ENCODE peak calls at places on chromosomes 16 and 17, in seven cellular contexts. One of them, this sample, is unnamed.

GRCh38 chr16:13920510-13920818 is 510 bp downstream of the ERCC4 start:
- DNase-seq in body of pancreas: no peak
- DNase-seq in MM.1S: no peak
- DNase-seq in uterus: no peak
- DNase-seq in astrocyte of the spinal cord: no peak
- DNase-seq in thoracic aorta: no peak
- DNase-seq in A549: no peak
- DNase-seq in this sample: no peak

GRCh38 chr16:54654429-54654828 is 276.2 kb upstream of the IRX5 start:
- DNase-seq in MM.1S: no peak
- DNase-seq in uterus: no peak
- DNase-seq in A549: no peak
- DNase-seq in thoracic aorta: no peak
- DNase-seq in body of pancreas: no peak
- DNase-seq in astrocyte of the spinal cord: no peak
- DNase-seq in this sample: no peak

GRCh38 chr16:17392127-17392856 is 78.5 kb downstream of the XYLT1 start:
- DNase-seq in uterus: no peak
- DNase-seq in astrocyte of the spinal cord: no peak
- DNase-seq in thoracic aorta: no peak
- DNase-seq in MM.1S: no peak
- DNase-seq in A549: no peak
- DNase-seq in body of pancreas: no peak
- DNase-seq in this sample: no peak

GRCh38 chr16:17768257-17768656 is 297.5 kb upstream of the XYLT1 start:
- DNase-seq in thoracic aorta: no peak
- DNase-seq in astrocyte of the spinal cord: peak
- DNase-seq in MM.1S: no peak
- DNase-seq in uterus: no peak
- DNase-seq in body of pancreas: no peak
- DNase-seq in A549: no peak
- DNase-seq in this sample: peak

GRCh38 chr16:81500833-81501521 is 56.4 kb downstream of the CMIP start:
- DNase-seq in MM.1S: no peak
- DNase-seq in thoracic aorta: no peak
- DNase-seq in A549: no peak
- DNase-seq in astrocyte of the spinal cord: peak
- DNase-seq in body of pancreas: no peak
- DNase-seq in uterus: no peak
- DNase-seq in this sample: peak

GRCh38 chr17:8788998-8789397 is 10.2 kb downstream of the MFSD6L start:
- DNase-seq in A549: no peak
- DNase-seq in uterus: no peak
- DNase-seq in MM.1S: no peak
- DNase-seq in astrocyte of the spinal cord: no peak
- DNase-seq in thoracic aorta: no peak
- DNase-seq in body of pancreas: no peak
- DNase-seq in this sample: peak

GRCh38 chr16:87784812-87785211 is 19.0 kb upstream of the KLHDC4 start:
- DNase-seq in thoracic aorta: no peak
- DNase-seq in body of pancreas: peak
- DNase-seq in uterus: no peak
- DNase-seq in A549: no peak
- DNase-seq in MM.1S: no peak
- DNase-seq in astrocyte of the spinal cord: no peak
- DNase-seq in this sample: no peak

GRCh38 chr17:81002409-81003361 is 11.0 kb downstream of the CHMP6 start:
- DNase-seq in astrocyte of the spinal cord: peak
- DNase-seq in body of pancreas: peak
- DNase-seq in A549: no peak
- DNase-seq in uterus: peak
- DNase-seq in thoracic aorta: no peak
- DNase-seq in MM.1S: no peak
- DNase-seq in this sample: peak

GRCh38 chr16:30124985-30125379 is 2.0 kb upstream of the MAPK3 start:
- DNase-seq in A549: no peak
- DNase-seq in uterus: no peak
- DNase-seq in MM.1S: no peak
- DNase-seq in body of pancreas: no peak
- DNase-seq in astrocyte of the spinal cord: no peak
- DNase-seq in thoracic aorta: no peak
- DNase-seq in this sample: no peak

GRCh38 chr17:2929881-2930533 is 133.4 kb downstream of the OR1D5 start:
- DNase-seq in A549: peak
- DNase-seq in thoracic aorta: no peak
- DNase-seq in astrocyte of the spinal cord: no peak
- DNase-seq in MM.1S: no peak
- DNase-seq in body of pancreas: peak
- DNase-seq in uterus: no peak
- DNase-seq in this sample: peak

GRCh38 chr17:41782142-41782541 is 4.4 kb downstream of the JUP start:
- DNase-seq in A549: no peak
- DNase-seq in astrocyte of the spinal cord: no peak
- DNase-seq in body of pancreas: no peak
- DNase-seq in thoracic aorta: no peak
- DNase-seq in uterus: peak
- DNase-seq in MM.1S: no peak
- DNase-seq in this sample: no peak
- TF ChIP-seq CTCF in A549: no peak
- TF ChIP-seq CTCF in astrocyte of the spinal cord: no peak
- TF ChIP-seq CTCF in body of pancreas: no peak
- TF ChIP-seq CTCF in thoracic aorta: no peak
- TF ChIP-seq CTCF in uterus: no peak
- TF ChIP-seq CTCF in MM.1S: no peak
- TF ChIP-seq CTCF in this sample: no peak

GRCh38 chr16:2470234-2470601 is 879 bp upstream of the NTN3 start:
- DNase-seq in astrocyte of the spinal cord: no peak
- DNase-seq in thoracic aorta: no peak
- DNase-seq in A549: no peak
- DNase-seq in MM.1S: no peak
- DNase-seq in uterus: no peak
- DNase-seq in body of pancreas: no peak
- DNase-seq in this sample: no peak
- H3K4me3 ChIP-seq in astrocyte of the spinal cord: no peak
- H3K4me3 ChIP-seq in thoracic aorta: no peak
- H3K4me3 ChIP-seq in A549: no peak
- H3K4me3 ChIP-seq in MM.1S: no peak
- H3K4me3 ChIP-seq in uterus: no peak
- H3K4me3 ChIP-seq in body of pancreas: no peak
- H3K4me3 ChIP-seq in this sample: no peak

GRCh38 chr17:68108313-68109000 is 72.9 kb downstream of the KPNA2 start:
- DNase-seq in MM.1S: no peak
- DNase-seq in uterus: no peak
- DNase-seq in thoracic aorta: no peak
- DNase-seq in astrocyte of the spinal cord: no peak
- DNase-seq in body of pancreas: no peak
- DNase-seq in A549: no peak
- DNase-seq in this sample: no peak

GRCh38 chr17:68101992-68102758 is 66.6 kb downstream of the KPNA2 start:
- DNase-seq in MM.1S: no peak
- DNase-seq in uterus: peak
- DNase-seq in astrocyte of the spinal cord: peak
- DNase-seq in body of pancreas: peak
- DNase-seq in thoracic aorta: no peak
- DNase-seq in A549: peak
- DNase-seq in this sample: no peak

GRCh38 chr17:68103148-68103547 is 67.6 kb downstream of the KPNA2 start:
- DNase-seq in uterus: no peak
- DNase-seq in thoracic aorta: no peak
- DNase-seq in body of pancreas: no peak
- DNase-seq in A549: no peak
- DNase-seq in MM.1S: no peak
- DNase-seq in astrocyte of the spinal cord: no peak
- DNase-seq in this sample: no peak

GRCh38 chr17:68107373-68107772 is 71.8 kb downstream of the KPNA2 start:
- DNase-seq in astrocyte of the spinal cord: no peak
- DNase-seq in MM.1S: no peak
- DNase-seq in uterus: no peak
- DNase-seq in thoracic aorta: no peak
- DNase-seq in A549: no peak
- DNase-seq in body of pancreas: no peak
- DNase-seq in this sample: no peak

GRCh38 chr17:68106085-68106484 is 70.5 kb downstream of the KPNA2 start:
- DNase-seq in MM.1S: no peak
- DNase-seq in body of pancreas: no peak
- DNase-seq in thoracic aorta: no peak
- DNase-seq in astrocyte of the spinal cord: no peak
- DNase-seq in A549: no peak
- DNase-seq in uterus: no peak
- DNase-seq in this sample: no peak
- TF ChIP-seq CTCF in MM.1S: no peak
- TF ChIP-seq CTCF in body of pancreas: no peak
- TF ChIP-seq CTCF in thoracic aorta: no peak
- TF ChIP-seq CTCF in astrocyte of the spinal cord: no peak
- TF ChIP-seq CTCF in A549: no peak
- TF ChIP-seq CTCF in uterus: no peak
- TF ChIP-seq CTCF in this sample: no peak

GRCh38 chr17:76189741-76190140 is 48.7 kb upstream of the FOXJ1 start:
- DNase-seq in uterus: no peak
- DNase-seq in MM.1S: no peak
- DNase-seq in A549: no peak
- DNase-seq in body of pancreas: no peak
- DNase-seq in astrocyte of the spinal cord: no peak
- DNase-seq in thoracic aorta: no peak
- DNase-seq in this sample: no peak
- H3K4me3 ChIP-seq in uterus: no peak
- H3K4me3 ChIP-seq in MM.1S: no peak
- H3K4me3 ChIP-seq in A549: no peak
- H3K4me3 ChIP-seq in body of pancreas: no peak
- H3K4me3 ChIP-seq in astrocyte of the spinal cord: no peak
- H3K4me3 ChIP-seq in thoracic aorta: no peak
- H3K4me3 ChIP-seq in this sample: no peak

GRCh38 chr17:37194208-37194607 is 181.6 kb upstream of the C17orf78 start:
- DNase-seq in A549: peak
- DNase-seq in astrocyte of the spinal cord: no peak
- DNase-seq in uterus: no peak
- DNase-seq in body of pancreas: no peak
- DNase-seq in MM.1S: no peak
- DNase-seq in thoracic aorta: no peak
- DNase-seq in this sample: no peak
- TF ChIP-seq CTCF in A549: no peak
- TF ChIP-seq CTCF in astrocyte of the spinal cord: no peak
- TF ChIP-seq CTCF in uterus: no peak
- TF ChIP-seq CTCF in body of pancreas: no peak
- TF ChIP-seq CTCF in MM.1S: no peak
- TF ChIP-seq CTCF in thoracic aorta: no peak
- TF ChIP-seq CTCF in this sample: no peak

GRCh38 chr17:27354491-27355081 is 60.7 kb downstream of the WSB1 start:
- DNase-seq in A549: peak
- DNase-seq in body of pancreas: no peak
- DNase-seq in uterus: no peak
- DNase-seq in MM.1S: peak
- DNase-seq in astrocyte of the spinal cord: no peak
- DNase-seq in thoracic aorta: no peak
- DNase-seq in this sample: no peak
- H3K4me3 ChIP-seq in A549: peak
- H3K4me3 ChIP-seq in body of pancreas: no peak
- H3K4me3 ChIP-seq in uterus: peak
- H3K4me3 ChIP-seq in MM.1S: peak
- H3K4me3 ChIP-seq in astrocyte of the spinal cord: no peak
- H3K4me3 ChIP-seq in thoracic aorta: peak
- H3K4me3 ChIP-seq in this sample: no peak

DNA sequence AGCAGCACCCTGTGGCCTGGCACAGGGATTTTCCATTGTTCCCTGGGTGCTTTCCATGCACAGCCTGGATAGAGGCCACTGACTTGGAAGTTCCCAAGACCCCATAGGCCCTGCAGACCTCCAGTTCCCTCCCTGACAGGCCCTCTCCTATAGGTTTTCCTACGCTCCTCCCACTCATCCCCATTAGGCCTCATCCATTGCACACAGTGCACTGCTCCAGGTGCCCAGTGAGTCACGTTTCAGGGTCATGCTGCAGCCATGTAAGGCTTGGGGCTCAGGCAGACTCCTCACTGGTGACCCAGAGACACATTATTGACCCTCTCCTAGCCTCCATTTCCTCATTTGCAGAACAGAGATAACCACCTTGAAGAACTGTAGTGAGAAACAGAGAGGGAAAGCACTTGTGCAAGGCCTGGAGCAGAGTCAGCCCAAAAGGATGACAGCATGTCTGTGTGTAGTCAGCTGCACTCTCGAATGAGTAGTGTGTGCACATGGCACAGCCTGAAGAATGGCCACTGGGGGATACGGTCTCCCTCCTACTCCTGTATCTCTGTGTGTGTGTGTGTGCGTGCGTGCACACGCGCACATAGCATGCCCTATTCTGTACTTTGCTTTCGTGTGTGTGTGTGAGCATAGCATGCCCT is 26.8 kb downstream of the DRC3 start:
- DNase-seq in uterus: no peak
- DNase-seq in astrocyte of the spinal cord: no peak
- DNase-seq in body of pancreas: no peak
- DNase-seq in thoracic aorta: no peak
- DNase-seq in A549: no peak
- DNase-seq in MM.1S: no peak
- DNase-seq in this sample: no peak
- TF ChIP-seq CTCF in uterus: no peak
- TF ChIP-seq CTCF in astrocyte of the spinal cord: no peak
- TF ChIP-seq CTCF in body of pancreas: no peak
- TF ChIP-seq CTCF in thoracic aorta: no peak
- TF ChIP-seq CTCF in A549: no peak
- TF ChIP-seq CTCF in MM.1S: no peak
- TF ChIP-seq CTCF in this sample: no peak

GRCh38 chr17:38566666-38567031 is 39.1 kb downstream of the SRCIN1 start:
- DNase-seq in MM.1S: no peak
- DNase-seq in body of pancreas: no peak
- DNase-seq in uterus: no peak
- DNase-seq in A549: no peak
- DNase-seq in thoracic aorta: no peak
- DNase-seq in astrocyte of the spinal cord: no peak
- DNase-seq in this sample: no peak

GRCh38 chr17:38565853-38566665 is 39.7 kb downstream of the SRCIN1 start:
- DNase-seq in A549: no peak
- DNase-seq in astrocyte of the spinal cord: no peak
- DNase-seq in uterus: no peak
- DNase-seq in MM.1S: no peak
- DNase-seq in body of pancreas: no peak
- DNase-seq in thoracic aorta: no peak
- DNase-seq in this sample: no peak

GRCh38 chr17:38564254-38564605 is 41.5 kb downstream of the SRCIN1 start:
- DNase-seq in thoracic aorta: no peak
- DNase-seq in astrocyte of the spinal cord: no peak
- DNase-seq in uterus: no peak
- DNase-seq in body of pancreas: no peak
- DNase-seq in MM.1S: no peak
- DNase-seq in A549: no peak
- DNase-seq in this sample: no peak

GRCh38 chr17:38563362-38564253 is 42.1 kb downstream of the SRCIN1 start:
- DNase-seq in astrocyte of the spinal cord: no peak
- DNase-seq in MM.1S: no peak
- DNase-seq in uterus: no peak
- DNase-seq in A549: no peak
- DNase-seq in body of pancreas: no peak
- DNase-seq in thoracic aorta: no peak
- DNase-seq in this sample: no peak

GRCh38 chr17:38564869-38565268 is 40.9 kb downstream of the SRCIN1 start:
- DNase-seq in astrocyte of the spinal cord: no peak
- DNase-seq in uterus: no peak
- DNase-seq in thoracic aorta: no peak
- DNase-seq in A549: no peak
- DNase-seq in MM.1S: no peak
- DNase-seq in body of pancreas: no peak
- DNase-seq in this sample: no peak
- H3K4me3 ChIP-seq in astrocyte of the spinal cord: no peak
- H3K4me3 ChIP-seq in uterus: no peak
- H3K4me3 ChIP-seq in thoracic aorta: no peak
- H3K4me3 ChIP-seq in A549: no peak
- H3K4me3 ChIP-seq in MM.1S: no peak
- H3K4me3 ChIP-seq in body of pancreas: no peak
- H3K4me3 ChIP-seq in this sample: no peak